ENCODE peak calls at places on chromosome 6, in six cellular contexts. One of them, this sample, is unnamed.
A peak's percentile ranks its signal among the peaks of the same experiment; 100 is the strongest.

GRCh38 chr6:151374024-151374423 is 17.3 kb downstream of the ZBTB2 start:
- DNase-seq in stomach: no peak
- DNase-seq in tibial artery: no peak
- DNase-seq in PC-3: peak; percentile 5
- DNase-seq in Panc1: no peak
- DNase-seq in brain microvascular endothelial cell: no peak
- DNase-seq in this sample: no peak

GRCh38 chr6:119587537-119587936 is 238.0 kb upstream of the MAN1A1 start:
- DNase-seq in PC-3: peak; percentile 36
- DNase-seq in tibial artery: no peak
- DNase-seq in stomach: no peak
- DNase-seq in brain microvascular endothelial cell: no peak
- DNase-seq in Panc1: no peak
- DNase-seq in this sample: no peak

GRCh38 chr6:27684264-27685211 is 211.6 kb upstream of the ZNF184 start:
- DNase-seq in Panc1: peak; percentile 98
- DNase-seq in PC-3: peak; percentile 95
- DNase-seq in tibial artery: no peak
- DNase-seq in brain microvascular endothelial cell: peak; percentile 94
- DNase-seq in stomach: no peak
- DNase-seq in this sample: no peak

GRCh38 chr6:36121752-36122494 is 8.4 kb upstream of the MAPK13 start:
- DNase-seq in Panc1: no peak
- DNase-seq in PC-3: no peak
- DNase-seq in tibial artery: peak; percentile 54
- DNase-seq in brain microvascular endothelial cell: no peak
- DNase-seq in stomach: no peak
- DNase-seq in this sample: no peak

GRCh38 chr6:1871936-1872335 is 262.2 kb downstream of the FOXC1 start:
- DNase-seq in brain microvascular endothelial cell: no peak
- DNase-seq in PC-3: no peak
- DNase-seq in Panc1: no peak
- DNase-seq in stomach: no peak
- DNase-seq in tibial artery: peak; percentile 77
- DNase-seq in this sample: no peak

GRCh38 chr6:53300656-53301551 is 47.8 kb downstream of the ELOVL5 start:
- DNase-seq in Panc1: no peak
- DNase-seq in PC-3: no peak
- DNase-seq in brain microvascular endothelial cell: no peak
- DNase-seq in stomach: no peak
- DNase-seq in tibial artery: no peak
- DNase-seq in this sample: no peak

GRCh38 chr6:110688661-110689268 is 126.5 kb downstream of the CDK19 start:
- DNase-seq in stomach: peak; percentile 27
- DNase-seq in Panc1: no peak
- DNase-seq in tibial artery: no peak
- DNase-seq in brain microvascular endothelial cell: no peak
- DNase-seq in PC-3: peak; percentile 60
- DNase-seq in this sample: no peak

GRCh38 chr6:25326958-25327357 is 47.8 kb downstream of the CARMIL1 start:
- DNase-seq in stomach: no peak
- DNase-seq in Panc1: no peak
- DNase-seq in PC-3: no peak
- DNase-seq in brain microvascular endothelial cell: no peak
- DNase-seq in tibial artery: no peak
- DNase-seq in this sample: no peak

GRCh38 chr6:129558248-129558647 is 151.7 kb downstream of the ARHGAP18 start:
- DNase-seq in brain microvascular endothelial cell: no peak
- DNase-seq in stomach: no peak
- DNase-seq in tibial artery: no peak
- DNase-seq in Panc1: no peak
- DNase-seq in PC-3: no peak
- DNase-seq in this sample: no peak

GRCh38 chr6:90425161-90425641 is 128.6 kb upstream of the BACH2 start:
- DNase-seq in PC-3: no peak
- DNase-seq in Panc1: no peak
- DNase-seq in stomach: no peak
- DNase-seq in brain microvascular endothelial cell: no peak
- DNase-seq in tibial artery: no peak
- DNase-seq in this sample: no peak

GRCh38 chr6:56091159-56091869 is 156.1 kb downstream of the COL21A1 start:
- DNase-seq in PC-3: peak; percentile 88
- DNase-seq in brain microvascular endothelial cell: peak; percentile 61
- DNase-seq in Panc1: peak; percentile 77
- DNase-seq in tibial artery: no peak
- DNase-seq in stomach: no peak
- DNase-seq in this sample: peak; percentile 58

GRCh38 chr6:104640141-104640700 is 219.5 kb downstream of the HACE1 start:
- DNase-seq in stomach: no peak
- DNase-seq in brain microvascular endothelial cell: no peak
- DNase-seq in tibial artery: no peak
- DNase-seq in PC-3: no peak
- DNase-seq in Panc1: no peak
- DNase-seq in this sample: no peak

GRCh38 chr6:113699239-113699638 is 157.9 kb upstream of the MARCKS start:
- DNase-seq in brain microvascular endothelial cell: no peak
- DNase-seq in PC-3: no peak
- DNase-seq in stomach: no peak
- DNase-seq in tibial artery: no peak
- DNase-seq in Panc1: no peak
- DNase-seq in this sample: no peak

GRCh38 chr6:149014631-149015171 is 267.9 kb downstream of the UST start:
- DNase-seq in PC-3: no peak
- DNase-seq in stomach: no peak
- DNase-seq in brain microvascular endothelial cell: peak; percentile 52
- DNase-seq in tibial artery: no peak
- DNase-seq in Panc1: no peak
- DNase-seq in this sample: no peak

GRCh38 chr6:154615483-154616025 is 105.1 kb upstream of the CNKSR3 start:
- DNase-seq in brain microvascular endothelial cell: peak; percentile 59
- DNase-seq in Panc1: peak; percentile 33
- DNase-seq in tibial artery: peak; percentile 80
- DNase-seq in stomach: peak; percentile 95
- DNase-seq in PC-3: peak; percentile 72
- DNase-seq in this sample: peak; percentile 32

GRCh38 chr6:112049051-112049799 is 4.7 kb upstream of the CCN6 start:
- DNase-seq in tibial artery: no peak
- DNase-seq in PC-3: peak; percentile 5
- DNase-seq in stomach: no peak
- DNase-seq in brain microvascular endothelial cell: no peak
- DNase-seq in Panc1: no peak
- DNase-seq in this sample: no peak

GRCh38 chr6:20985821-20986220 is 451.6 kb downstream of the CDKAL1 start:
- DNase-seq in PC-3: no peak
- DNase-seq in brain microvascular endothelial cell: no peak
- DNase-seq in tibial artery: no peak
- DNase-seq in stomach: no peak
- DNase-seq in Panc1: no peak
- DNase-seq in this sample: no peak

GRCh38 chr6:108203189-108204119 is 37.6 kb downstream of the NR2E1 start:
- DNase-seq in Panc1: no peak
- DNase-seq in PC-3: no peak
- DNase-seq in stomach: no peak
- DNase-seq in brain microvascular endothelial cell: no peak
- DNase-seq in tibial artery: no peak
- DNase-seq in this sample: no peak

GRCh38 chr6:31969712-31970603 is 2.0 kb downstream of the DXO start:
- DNase-seq in stomach: no peak
- DNase-seq in PC-3: no peak
- DNase-seq in brain microvascular endothelial cell: peak; percentile 36
- DNase-seq in Panc1: no peak
- DNase-seq in tibial artery: no peak
- DNase-seq in this sample: no peak

GRCh38 chr6:127102299-127102698 is 16.2 kb upstream of the RSPO3 start:
- DNase-seq in tibial artery: no peak
- DNase-seq in brain microvascular endothelial cell: peak; percentile 85
- DNase-seq in Panc1: no peak
- DNase-seq in PC-3: peak; percentile 56
- DNase-seq in stomach: no peak
- DNase-seq in this sample: peak; percentile 49

GRCh38 chr6:111564482-111564945 is 41.2 kb downstream of the TRAF3IP2 start:
- DNase-seq in Panc1: no peak
- DNase-seq in brain microvascular endothelial cell: no peak
- DNase-seq in tibial artery: peak; percentile 88
- DNase-seq in PC-3: peak; percentile 23
- DNase-seq in stomach: no peak
- DNase-seq in this sample: no peak

GRCh38 chr6:61675734-61676133 is 610.3 kb downstream of the KHDRBS2 start:
- DNase-seq in brain microvascular endothelial cell: no peak
- DNase-seq in stomach: no peak
- DNase-seq in Panc1: no peak
- DNase-seq in PC-3: no peak
- DNase-seq in tibial artery: no peak
- DNase-seq in this sample: no peak

GRCh38 chr6:6007311-6008113 is 787 bp upstream of the NRN1 start:
- DNase-seq in Panc1: no peak
- DNase-seq in tibial artery: peak; percentile 73
- DNase-seq in PC-3: no peak
- DNase-seq in brain microvascular endothelial cell: peak; percentile 12
- DNase-seq in stomach: no peak
- DNase-seq in this sample: no peak

DNA sequence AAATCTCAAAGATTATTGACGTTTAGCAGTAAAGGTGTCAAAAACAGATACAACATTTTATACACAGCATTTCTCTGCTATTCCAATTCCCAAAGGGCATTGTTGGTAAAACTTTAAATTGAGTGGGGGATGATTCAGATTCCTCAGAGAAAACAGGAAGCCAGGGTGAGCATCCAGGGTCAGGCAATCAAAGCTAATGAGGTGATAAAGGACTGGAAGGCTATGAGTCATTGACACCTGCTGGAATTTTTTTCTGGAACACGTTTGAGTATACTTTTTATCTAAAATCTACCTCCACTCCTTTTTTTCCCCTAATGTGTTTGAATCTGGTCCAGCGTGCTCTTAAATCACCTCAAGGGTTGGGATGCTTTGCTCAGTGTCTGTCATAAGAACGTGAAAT is 52.2 kb downstream of the FKBP1C start:
- DNase-seq in stomach: no peak
- DNase-seq in Panc1: no peak
- DNase-seq in brain microvascular endothelial cell: no peak
- DNase-seq in tibial artery: no peak
- DNase-seq in PC-3: no peak
- DNase-seq in this sample: no peak
- TF ChIP-seq CTCF in stomach: no peak
- TF ChIP-seq CTCF in Panc1: no peak
- TF ChIP-seq CTCF in brain microvascular endothelial cell: no peak
- TF ChIP-seq CTCF in tibial artery: no peak
- TF ChIP-seq CTCF in PC-3: no peak
- TF ChIP-seq CTCF in this sample: no peak

DNA sequence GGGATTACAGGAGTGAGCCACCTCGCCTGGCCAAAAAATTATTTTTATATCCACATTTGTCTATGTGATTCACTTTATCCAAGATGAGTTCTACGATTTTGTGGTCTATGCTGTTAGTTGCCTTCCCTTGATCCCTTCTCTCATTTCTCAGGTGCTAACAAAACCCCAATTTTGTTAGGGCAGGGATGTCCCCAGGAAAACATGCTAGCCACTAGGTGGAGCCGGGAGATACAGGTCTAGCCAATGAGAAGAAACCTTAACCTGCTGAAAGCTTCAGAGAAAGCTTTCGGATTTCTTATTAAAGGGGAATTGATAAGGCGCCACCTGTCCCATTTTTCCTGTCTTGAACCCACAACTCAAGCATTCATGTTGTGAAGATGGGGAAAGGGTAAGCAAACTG is 167.4 kb upstream of the OLIG3 start:
- DNase-seq in PC-3: peak; percentile 54
- DNase-seq in stomach: no peak
- DNase-seq in Panc1: no peak
- DNase-seq in brain microvascular endothelial cell: no peak
- DNase-seq in tibial artery: no peak
- DNase-seq in this sample: no peak
- H3K27ac ChIP-seq in PC-3: no peak overlapping the region
- H3K27ac ChIP-seq in stomach: no peak overlapping the region
- H3K27ac ChIP-seq in Panc1: no peak overlapping the region
- H3K27ac ChIP-seq in brain microvascular endothelial cell: no peak overlapping the region
- H3K27ac ChIP-seq in tibial artery: no peak overlapping the region
- H3K27ac ChIP-seq in this sample: no peak overlapping the region

GRCh38 chr6:117272032-117272866 is 6.9 kb downstream of the VGLL2 start:
- DNase-seq in stomach: no peak
- DNase-seq in PC-3: no peak
- DNase-seq in tibial artery: no peak
- DNase-seq in brain microvascular endothelial cell: no peak
- DNase-seq in Panc1: no peak
- DNase-seq in this sample: no peak

GRCh38 chr6:117272886-117273285 is 7.5 kb downstream of the VGLL2 start:
- DNase-seq in stomach: no peak
- DNase-seq in Panc1: no peak
- DNase-seq in PC-3: no peak
- DNase-seq in brain microvascular endothelial cell: no peak
- DNase-seq in tibial artery: no peak
- DNase-seq in this sample: no peak

GRCh38 chr6:117270121-117270959 is 5.0 kb downstream of the VGLL2 start:
- DNase-seq in PC-3: no peak
- DNase-seq in brain microvascular endothelial cell: no peak
- DNase-seq in stomach: no peak
- DNase-seq in Panc1: no peak
- DNase-seq in tibial artery: no peak
- DNase-seq in this sample: no peak

GRCh38 chr6:117269649-117270120 is 4.3 kb downstream of the VGLL2 start:
- DNase-seq in Panc1: no peak
- DNase-seq in stomach: no peak
- DNase-seq in PC-3: no peak
- DNase-seq in tibial artery: no peak
- DNase-seq in brain microvascular endothelial cell: no peak
- DNase-seq in this sample: no peak

DNA sequence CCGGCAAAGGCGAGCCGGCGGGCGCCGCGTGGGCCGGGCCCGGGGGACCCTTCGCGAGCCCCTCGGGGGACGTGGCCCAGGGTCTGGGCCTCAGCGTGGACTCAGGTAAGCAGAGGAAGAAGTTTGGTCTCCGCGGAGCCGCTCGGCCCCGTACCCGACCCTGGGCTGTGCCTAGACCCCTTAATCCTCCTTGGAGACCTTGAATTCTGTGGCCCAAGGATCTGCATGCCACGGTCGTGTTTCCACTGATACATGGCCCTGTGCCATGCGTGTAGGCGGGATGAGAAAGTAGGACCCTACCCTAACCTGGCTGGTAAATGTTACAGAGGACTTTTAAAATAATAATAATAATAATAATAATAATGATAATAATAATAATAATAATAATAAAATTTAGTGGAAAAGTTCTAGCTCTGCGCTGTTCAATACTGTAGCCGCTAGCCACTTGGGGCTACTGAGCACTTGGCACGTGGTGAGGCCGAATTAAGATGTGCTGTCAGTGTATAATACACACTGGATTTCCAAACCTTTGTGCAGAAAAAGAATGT is 5.7 kb downstream of the VGLL2 start:
- DNase-seq in tibial artery: no peak
- DNase-seq in Panc1: no peak
- DNase-seq in brain microvascular endothelial cell: no peak
- DNase-seq in stomach: no peak
- DNase-seq in PC-3: no peak
- DNase-seq in this sample: no peak
- H3K27me3 ChIP-seq in tibial artery: no peaks in the 10 kb centered on the region
- H3K27me3 ChIP-seq in Panc1: peaks cover 68% of the 10 kb centered on the region
- H3K27me3 ChIP-seq in brain microvascular endothelial cell: peaks cover 79% of the 10 kb centered on the region
- H3K27me3 ChIP-seq in stomach: peaks cover 18% of the 10 kb centered on the region
- H3K27me3 ChIP-seq in PC-3: peaks cover 82% of the 10 kb centered on the region
- H3K27me3 ChIP-seq in this sample: peaks cover 68% of the 10 kb centered on the region

GRCh38 chr6:158869604-158870417 is 50.6 kb upstream of the EZR start:
- DNase-seq in PC-3: peak; percentile 97
- DNase-seq in tibial artery: peak; percentile 86
- DNase-seq in brain microvascular endothelial cell: peak; percentile 96
- DNase-seq in Panc1: peak; percentile 94
- DNase-seq in stomach: peak; percentile 96
- DNase-seq in this sample: peak; percentile 62
- TF ChIP-seq CTCF in PC-3: peak; percentile 14
- TF ChIP-seq CTCF in tibial artery: no peak
- TF ChIP-seq CTCF in brain microvascular endothelial cell: peak; percentile 31
- TF ChIP-seq CTCF in Panc1: no peak
- TF ChIP-seq CTCF in stomach: no peak
- TF ChIP-seq CTCF in this sample: no peak

This sample was measured in AG04450.